ENCODE peak calls at places on chromosomes 3 and 15, in six cellular contexts. K is A549; S is DND-41; M is tibial nerve; U is trophoblast cell; N is CD8-positive, alpha-beta T cell. A is an unnamed sample. For H3K4me1, the result is how much of the 10 kb centered on the place peaks cover.

GRCh38 chr3:53293867-53294266 is 38.0 kb upstream of the TKT start:
- DNase-seq in U (no peak), K (no peak), N (no peak), S (no peak), M (no peak), A (no peak)

GRCh38 chr3:151225040-151225975 is 22.3 kb upstream of the GPR171 start:
- DNase-seq in U (no peak), S (no peak), K (no peak), N (no peak), M (no peak), A (no peak)

GRCh38 chr3:183591881-183592521 is 36.5 kb upstream of the KLHL6 start:
- DNase-seq in K (no peak), N (no peak), M (no peak), U (no peak), S (no peak), A (peak)

GRCh38 chr3:100103558-100104441 is 10.5 kb downstream of the FILIP1L start:
- DNase-seq in M (no peak), K (no peak), N (no peak), S (no peak), U (no peak), A (no peak)

GRCh38 chr3:42979044-42979962 is at the start of gene GASK1A:
- DNase-seq in N (no peak), K (no peak), M (peak), U (peak), S (no peak), A (no peak)

GRCh38 chr3:115169808-115170207 is 22.7 kb upstream of the ZBTB20 start:
- DNase-seq in K (no peak), N (no peak), M (no peak), U (no peak), S (no peak), A (no peak)

GRCh38 chr15:98794211-98794610 is 145.9 kb downstream of the IGF1R start:
- DNase-seq in K (no peak), M (no peak), N (no peak), S (no peak), U (no peak), A (no peak)

GRCh38 chr3:29281265-29282228 is 676 bp downstream of the RBMS3 start:
- DNase-seq in K (peak), S (peak), M (no peak), N (no peak), U (peak), A (no peak)

GRCh38 chr3:27451261-27451660 is 32.9 kb downstream of the SLC4A7 start:
- DNase-seq in S (no peak), M (no peak), N (no peak), K (no peak), U (no peak), A (no peak)

GRCh38 chr3:120145498-120146285 is 51.4 kb upstream of the GSK3B start:
- DNase-seq in N (no peak), S (no peak), U (peak), M (no peak), K (peak), A (no peak)

GRCh38 chr3:36942632-36943248 is 2.1 kb downstream of the TRANK1 start:
- DNase-seq in U (no peak), M (no peak), N (no peak), K (no peak), S (no peak), A (no peak)

GRCh38 chr3:106035618-106036017 is 166.8 kb upstream of the CBLB start:
- DNase-seq in S (no peak), M (no peak), K (no peak), N (no peak), U (no peak), A (no peak)

GRCh38 chr3:97793415-97794019 is 28.3 kb upstream of the CRYBG3 start:
- DNase-seq in U (peak), S (peak), M (no peak), K (peak), N (no peak), A (peak)

GRCh38 chr15:76058714-76059319 is 968 bp upstream of the TMEM266 start:
- DNase-seq in N (no peak), U (peak), M (no peak), K (peak), S (no peak), A (no peak)

DNA sequence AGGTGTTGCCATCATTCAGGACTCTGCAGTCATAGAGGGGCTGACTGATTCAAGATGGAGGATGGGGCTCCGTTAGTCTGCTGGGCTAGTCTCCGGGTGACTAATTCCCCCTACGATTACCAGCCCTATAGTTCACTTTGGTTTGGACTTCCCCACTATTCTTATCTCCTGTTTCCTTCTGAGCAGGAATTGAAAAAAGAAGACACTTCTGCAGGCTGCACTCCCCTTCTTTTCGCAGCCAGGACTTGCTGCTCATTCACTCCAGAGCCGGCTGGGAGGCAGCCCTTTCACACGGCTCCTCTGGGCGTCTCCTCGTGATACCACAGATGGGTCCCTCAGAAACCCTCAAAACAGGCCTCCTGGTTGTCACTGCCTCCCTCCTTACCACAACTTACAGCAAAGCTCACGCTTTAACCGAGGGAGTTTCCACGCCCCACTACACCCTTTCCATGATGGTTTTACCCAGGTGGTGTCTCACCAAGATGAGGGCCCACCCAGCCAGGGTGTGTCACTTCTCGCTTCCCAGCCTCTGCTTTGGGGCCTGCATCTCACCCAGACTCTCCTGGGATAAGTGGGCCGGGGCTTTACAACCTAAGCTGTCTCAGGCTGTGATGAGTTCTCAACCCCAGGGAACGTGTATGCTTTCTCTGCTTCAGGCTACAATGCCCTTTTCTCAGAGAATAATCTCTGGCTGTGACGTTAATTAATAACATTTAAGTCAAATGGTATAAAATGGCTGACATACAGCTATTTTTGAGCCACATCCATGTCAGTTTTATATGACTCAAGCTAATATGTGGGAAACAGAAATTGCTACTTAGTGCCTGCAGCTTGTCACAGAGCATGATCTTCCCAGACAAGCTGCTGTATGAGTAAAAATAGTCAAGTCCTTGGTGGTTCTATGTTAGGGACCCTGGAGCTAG is 11.9 kb downstream of the CX3CR1 start:
- DNase-seq in K (no peak), U (no peak), S (no peak), M (no peak), N (peak), A (peak)
- H3K4me1 ChIP-seq in K (under half), U (under half), S (under half), M (under half), N (under half), A (under half)

GRCh38 chr15:89813381-89814111 is 1.1 kb downstream of the ANPEP start:
- DNase-seq in S (no peak), M (no peak), U (no peak), K (no peak), N (no peak), A (no peak)
- H3K4me3 ChIP-seq in S (no peak), M (peak), U (peak), K (no peak), N (no peak), A (no peak)

GRCh38 chr15:71295242-71296031 is 180.2 kb downstream of the THSD4 start:
- DNase-seq in U (peak), S (no peak), N (no peak), K (peak), M (no peak), A (no peak)
- H3K4me1 ChIP-seq in U (under half), S (under half), N (under half), K (half or more), M (under half), A (under half)

GRCh38 chr15:28886431-28887343 is 913 bp downstream of the APBA2 start:
- DNase-seq in M (no peak), N (peak), S (no peak), U (no peak), K (no peak), A (no peak)
- H3K4me3 ChIP-seq in M (peak), N (peak), S (no peak), U (peak), K (peak), A (peak)

GRCh38 chr15:83105450-83105849 is 2.0 kb upstream of the TM6SF1 start:
- DNase-seq in N (no peak), K (no peak), S (no peak), M (no peak), U (no peak), A (no peak)
- H3K4me1 ChIP-seq in N (under half), K (under half), S (under half), M (under half), U (under half), A (under half)